ENCODE peak calls at places on chromosomes 3 and 15, in six cellular contexts. One of them, this sample, is unnamed.

GRCh38 chr3:189710620-189711388 is 79.6 kb downstream of the TP63 start:
- DNase-seq in gastrocnemius medialis: peak
- DNase-seq in cardiac muscle cell: peak
- DNase-seq in retinal pigment epithelial cell: peak
- DNase-seq in RWPE1: peak
- DNase-seq in transverse colon: peak
- DNase-seq in this sample: peak

GRCh38 chr15:100732359-100733055 is 130.1 kb downstream of the ASB7 start:
- DNase-seq in RWPE1: no peak
- DNase-seq in gastrocnemius medialis: no peak
- DNase-seq in cardiac muscle cell: no peak
- DNase-seq in transverse colon: no peak
- DNase-seq in retinal pigment epithelial cell: no peak
- DNase-seq in this sample: peak

GRCh38 chr3:56787258-56787777 is 14.4 kb downstream of the ARHGEF3 start:
- DNase-seq in cardiac muscle cell: no peak
- DNase-seq in retinal pigment epithelial cell: no peak
- DNase-seq in transverse colon: no peak
- DNase-seq in gastrocnemius medialis: no peak
- DNase-seq in RWPE1: no peak
- DNase-seq in this sample: no peak

GRCh38 chr3:25713316-25713967 is 48.7 kb upstream of the TOP2B start:
- DNase-seq in RWPE1: peak
- DNase-seq in cardiac muscle cell: no peak
- DNase-seq in retinal pigment epithelial cell: no peak
- DNase-seq in transverse colon: no peak
- DNase-seq in gastrocnemius medialis: no peak
- DNase-seq in this sample: no peak

GRCh38 chr3:46861293-46861995 is 1.8 kb downstream of the MYL3 start:
- DNase-seq in gastrocnemius medialis: peak
- DNase-seq in retinal pigment epithelial cell: no peak
- DNase-seq in cardiac muscle cell: no peak
- DNase-seq in RWPE1: no peak
- DNase-seq in transverse colon: no peak
- DNase-seq in this sample: no peak

GRCh38 chr15:75720787-75721461 is 8.3 kb upstream of the CSPG4 start:
- DNase-seq in gastrocnemius medialis: peak
- DNase-seq in transverse colon: peak
- DNase-seq in retinal pigment epithelial cell: peak
- DNase-seq in cardiac muscle cell: no peak
- DNase-seq in RWPE1: peak
- DNase-seq in this sample: peak

GRCh38 chr15:79432345-79433311 is 492 bp downstream of the MINAR1 start:
- DNase-seq in gastrocnemius medialis: no peak
- DNase-seq in retinal pigment epithelial cell: no peak
- DNase-seq in cardiac muscle cell: peak
- DNase-seq in RWPE1: peak
- DNase-seq in transverse colon: no peak
- DNase-seq in this sample: no peak

GRCh38 chr3:170811515-170811914 is 58.5 kb downstream of the RPL22L1 start:
- DNase-seq in retinal pigment epithelial cell: no peak
- DNase-seq in gastrocnemius medialis: no peak
- DNase-seq in cardiac muscle cell: peak
- DNase-seq in transverse colon: no peak
- DNase-seq in RWPE1: peak
- DNase-seq in this sample: peak

GRCh38 chr3:11380314-11380713 is 108.1 kb downstream of the ATG7 start:
- DNase-seq in retinal pigment epithelial cell: no peak
- DNase-seq in gastrocnemius medialis: no peak
- DNase-seq in cardiac muscle cell: no peak
- DNase-seq in RWPE1: no peak
- DNase-seq in transverse colon: no peak
- DNase-seq in this sample: peak

GRCh38 chr3:8341853-8342252 is 159.8 kb upstream of the LMCD1 start:
- DNase-seq in retinal pigment epithelial cell: no peak
- DNase-seq in RWPE1: no peak
- DNase-seq in transverse colon: no peak
- DNase-seq in cardiac muscle cell: peak
- DNase-seq in gastrocnemius medialis: no peak
- DNase-seq in this sample: no peak

GRCh38 chr15:73889053-73889452 is 15.7 kb downstream of the TBC1D21 start:
- DNase-seq in transverse colon: no peak
- DNase-seq in gastrocnemius medialis: no peak
- DNase-seq in retinal pigment epithelial cell: no peak
- DNase-seq in cardiac muscle cell: no peak
- DNase-seq in RWPE1: no peak
- DNase-seq in this sample: no peak

GRCh38 chr15:76368135-76368588 is 31.6 kb downstream of the ISL2 start:
- DNase-seq in RWPE1: no peak
- DNase-seq in cardiac muscle cell: peak
- DNase-seq in gastrocnemius medialis: no peak
- DNase-seq in transverse colon: peak
- DNase-seq in retinal pigment epithelial cell: no peak
- DNase-seq in this sample: no peak

GRCh38 chr15:78216276-78217229 is 17.8 kb downstream of the ACSBG1 start:
- DNase-seq in retinal pigment epithelial cell: no peak
- DNase-seq in transverse colon: peak
- DNase-seq in gastrocnemius medialis: peak
- DNase-seq in cardiac muscle cell: peak
- DNase-seq in RWPE1: peak
- DNase-seq in this sample: no peak

GRCh38 chr3:197889204-197889930 is 60.6 kb upstream of the RPL35A start:
- DNase-seq in RWPE1: peak
- DNase-seq in transverse colon: no peak
- DNase-seq in retinal pigment epithelial cell: no peak
- DNase-seq in cardiac muscle cell: no peak
- DNase-seq in gastrocnemius medialis: no peak
- DNase-seq in this sample: no peak

GRCh38 chr3:109944836-109945235 is 607.5 kb upstream of the DPPA4 start:
- DNase-seq in transverse colon: no peak
- DNase-seq in cardiac muscle cell: no peak
- DNase-seq in gastrocnemius medialis: no peak
- DNase-seq in RWPE1: no peak
- DNase-seq in retinal pigment epithelial cell: no peak
- DNase-seq in this sample: no peak

GRCh38 chr3:65018801-65019200 is 331.0 kb upstream of the ADAMTS9 start:
- DNase-seq in gastrocnemius medialis: no peak
- DNase-seq in cardiac muscle cell: no peak
- DNase-seq in RWPE1: no peak
- DNase-seq in transverse colon: no peak
- DNase-seq in retinal pigment epithelial cell: no peak
- DNase-seq in this sample: no peak

GRCh38 chr3:55721716-55722484 is 234.8 kb upstream of the WNT5A start:
- DNase-seq in retinal pigment epithelial cell: no peak
- DNase-seq in gastrocnemius medialis: no peak
- DNase-seq in cardiac muscle cell: peak
- DNase-seq in transverse colon: peak
- DNase-seq in RWPE1: peak
- DNase-seq in this sample: peak

GRCh38 chr3:27649277-27649676 is 72.8 kb downstream of the EOMES start:
- DNase-seq in RWPE1: no peak
- DNase-seq in gastrocnemius medialis: no peak
- DNase-seq in retinal pigment epithelial cell: no peak
- DNase-seq in cardiac muscle cell: no peak
- DNase-seq in transverse colon: no peak
- DNase-seq in this sample: no peak

GRCh38 chr3:140863481-140864084 is 78.1 kb upstream of the SLC25A36 start:
- DNase-seq in transverse colon: peak
- DNase-seq in gastrocnemius medialis: peak
- DNase-seq in cardiac muscle cell: peak
- DNase-seq in RWPE1: peak
- DNase-seq in retinal pigment epithelial cell: no peak
- DNase-seq in this sample: peak

GRCh38 chr3:123028233-123028828 is 768 bp upstream of the SEMA5B start:
- DNase-seq in transverse colon: peak
- DNase-seq in RWPE1: peak
- DNase-seq in cardiac muscle cell: peak
- DNase-seq in gastrocnemius medialis: no peak
- DNase-seq in retinal pigment epithelial cell: peak
- DNase-seq in this sample: peak

GRCh38 chr3:99126291-99126690 is 224.8 kb upstream of the DCBLD2 start:
- DNase-seq in gastrocnemius medialis: no peak
- DNase-seq in retinal pigment epithelial cell: no peak
- DNase-seq in transverse colon: no peak
- DNase-seq in cardiac muscle cell: peak
- DNase-seq in RWPE1: no peak
- DNase-seq in this sample: peak

GRCh38 chr3:5473471-5473870 is 286.0 kb downstream of the EDEM1 start:
- DNase-seq in RWPE1: no peak
- DNase-seq in retinal pigment epithelial cell: no peak
- DNase-seq in cardiac muscle cell: no peak
- DNase-seq in gastrocnemius medialis: no peak
- DNase-seq in transverse colon: no peak
- DNase-seq in this sample: no peak

GRCh38 chr3:150503402-150504099 is 42.7 kb downstream of the SERP1 start:
- DNase-seq in transverse colon: no peak
- DNase-seq in gastrocnemius medialis: no peak
- DNase-seq in cardiac muscle cell: no peak
- DNase-seq in RWPE1: no peak
- DNase-seq in retinal pigment epithelial cell: no peak
- DNase-seq in this sample: no peak
- TF ChIP-seq CTCF in transverse colon: no peak
- TF ChIP-seq CTCF in gastrocnemius medialis: no peak
- TF ChIP-seq CTCF in cardiac muscle cell: no peak
- TF ChIP-seq CTCF in RWPE1: no peak
- TF ChIP-seq CTCF in retinal pigment epithelial cell: no peak
- TF ChIP-seq CTCF in this sample: no peak

GRCh38 chr3:134300520-134300919 is 49.9 kb upstream of the RYK start:
- DNase-seq in retinal pigment epithelial cell: no peak
- DNase-seq in gastrocnemius medialis: no peak
- DNase-seq in transverse colon: no peak
- DNase-seq in cardiac muscle cell: no peak
- DNase-seq in RWPE1: no peak
- DNase-seq in this sample: no peak
- TF ChIP-seq CTCF in retinal pigment epithelial cell: no peak
- TF ChIP-seq CTCF in gastrocnemius medialis: no peak
- TF ChIP-seq CTCF in transverse colon: no peak
- TF ChIP-seq CTCF in cardiac muscle cell: no peak
- TF ChIP-seq CTCF in RWPE1: no peak
- TF ChIP-seq CTCF in this sample: peak

DNA sequence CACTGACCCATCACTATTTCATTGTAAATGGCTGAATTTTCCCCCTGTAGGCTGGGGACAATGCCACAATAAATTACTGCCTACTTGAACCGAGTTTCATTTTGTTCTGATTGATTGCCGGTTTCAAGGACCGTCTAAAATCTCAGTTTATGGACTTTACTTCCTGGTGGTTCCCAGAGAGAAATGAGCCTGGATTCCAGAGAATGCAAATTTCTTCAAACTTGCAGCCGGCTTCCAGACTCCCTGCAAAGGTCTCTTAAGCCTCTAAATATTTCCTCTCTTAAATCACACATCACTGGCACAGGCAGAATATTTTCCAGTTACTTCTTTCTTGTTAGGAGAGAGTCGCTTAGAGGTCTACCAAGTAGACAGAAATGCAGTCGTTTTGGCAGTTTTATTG is 284.3 kb upstream of the NR2E3 start:
- DNase-seq in retinal pigment epithelial cell: peak
- DNase-seq in cardiac muscle cell: peak
- DNase-seq in transverse colon: no peak
- DNase-seq in gastrocnemius medialis: no peak
- DNase-seq in RWPE1: no peak
- DNase-seq in this sample: peak
- TF ChIP-seq CTCF in retinal pigment epithelial cell: no peak
- TF ChIP-seq CTCF in cardiac muscle cell: no peak
- TF ChIP-seq CTCF in transverse colon: no peak
- TF ChIP-seq CTCF in gastrocnemius medialis: no peak
- TF ChIP-seq CTCF in RWPE1: no peak
- TF ChIP-seq CTCF in this sample: no peak

DNA sequence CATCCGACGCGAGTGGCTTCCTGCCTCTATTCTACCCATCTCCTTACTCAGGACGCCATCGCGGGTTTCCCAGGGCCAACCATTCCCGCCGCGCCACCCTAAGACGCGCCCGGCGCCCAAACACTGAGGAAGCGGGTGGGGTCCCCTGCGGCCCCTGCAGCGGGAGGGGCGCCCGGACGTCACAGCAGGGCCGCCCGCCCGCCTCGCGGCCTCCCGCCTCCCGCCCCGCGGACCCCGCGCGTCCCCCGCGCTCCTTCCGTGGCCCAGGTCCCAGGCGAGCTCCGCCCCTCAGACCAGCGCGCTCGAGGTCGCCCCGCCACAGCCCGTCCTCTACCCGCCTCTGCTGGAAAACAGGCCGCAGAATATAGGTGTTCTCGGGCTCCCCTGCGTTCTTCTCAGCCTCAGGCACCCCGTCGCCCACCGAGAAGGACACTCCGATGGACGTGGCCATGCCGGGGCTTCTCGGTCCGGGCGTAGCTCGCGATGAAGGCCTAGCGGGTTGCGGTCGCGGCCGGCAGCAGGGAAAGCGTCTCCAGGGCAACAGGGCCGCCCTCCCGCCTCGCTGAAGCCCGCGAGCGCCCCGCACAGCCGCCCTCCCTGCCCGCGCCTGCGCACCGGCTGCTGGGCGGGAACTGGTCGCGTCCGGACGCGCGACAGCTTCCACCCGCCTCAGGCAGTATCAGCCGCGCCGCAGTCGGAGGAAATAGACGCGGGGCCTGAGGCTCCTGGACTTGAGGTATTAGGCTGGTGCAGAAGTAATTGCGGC is at the start of gene DYNLT2B:
- DNase-seq in gastrocnemius medialis: peak
- DNase-seq in RWPE1: peak
- DNase-seq in transverse colon: peak
- DNase-seq in retinal pigment epithelial cell: peak
- DNase-seq in cardiac muscle cell: peak
- DNase-seq in this sample: peak
- TF ChIP-seq CTCF in gastrocnemius medialis: no peak
- TF ChIP-seq CTCF in RWPE1: no peak
- TF ChIP-seq CTCF in transverse colon: no peak
- TF ChIP-seq CTCF in retinal pigment epithelial cell: no peak
- TF ChIP-seq CTCF in cardiac muscle cell: no peak
- TF ChIP-seq CTCF in this sample: no peak

This sample was measured in astrocyte of the spinal cord.